ENCODE peak calls at places on chromosomes 6 and 20, in five cellular contexts. One of them, this sample, is unnamed. For H3K4me1, the result is how much of the 10 kb centered on the place peaks cover.

GRCh38 chr6:137233561-137234504 is 14.6 kb upstream of the IFNGR1 start:
- DNase-seq in IMR-90: peak
- DNase-seq in mesenchymal stem cell: peak
- DNase-seq in adrenal gland: no peak
- DNase-seq in prostate gland: peak
- DNase-seq in this sample: peak

GRCh38 chr6:48835421-48835958 is 627.6 kb downstream of the MMUT start:
- DNase-seq in mesenchymal stem cell: peak
- DNase-seq in adrenal gland: no peak
- DNase-seq in IMR-90: no peak
- DNase-seq in prostate gland: no peak
- DNase-seq in this sample: no peak

GRCh38 chr6:30358340-30358679 is 13.4 kb downstream of the RPP21 start:
- DNase-seq in prostate gland: no peak
- DNase-seq in adrenal gland: no peak
- DNase-seq in mesenchymal stem cell: no peak
- DNase-seq in IMR-90: peak
- DNase-seq in this sample: peak

GRCh38 chr6:153131037-153131981 is at the start of gene RGS17:
- DNase-seq in adrenal gland: peak
- DNase-seq in prostate gland: peak
- DNase-seq in mesenchymal stem cell: peak
- DNase-seq in IMR-90: peak
- DNase-seq in this sample: peak

GRCh38 chr6:140427842-140428241 is 1053.4 kb upstream of the CITED2 start:
- DNase-seq in prostate gland: no peak
- DNase-seq in IMR-90: no peak
- DNase-seq in adrenal gland: no peak
- DNase-seq in mesenchymal stem cell: no peak
- DNase-seq in this sample: no peak

GRCh38 chr6:80974579-80974978 is 777.9 kb downstream of the TENT5A start:
- DNase-seq in prostate gland: no peak
- DNase-seq in adrenal gland: no peak
- DNase-seq in mesenchymal stem cell: no peak
- DNase-seq in IMR-90: no peak
- DNase-seq in this sample: no peak

GRCh38 chr6:119541132-119541905 is 191.8 kb upstream of the MAN1A1 start:
- DNase-seq in IMR-90: peak
- DNase-seq in mesenchymal stem cell: peak
- DNase-seq in prostate gland: no peak
- DNase-seq in adrenal gland: no peak
- DNase-seq in this sample: peak

GRCh38 chr6:23456396-23456795 is 669.6 kb upstream of the NRSN1 start:
- DNase-seq in adrenal gland: no peak
- DNase-seq in prostate gland: no peak
- DNase-seq in mesenchymal stem cell: no peak
- DNase-seq in IMR-90: peak
- DNase-seq in this sample: no peak

GRCh38 chr20:51447097-51447764 is 95.3 kb downstream of the NFATC2 start:
- DNase-seq in prostate gland: peak
- DNase-seq in IMR-90: peak
- DNase-seq in mesenchymal stem cell: peak
- DNase-seq in adrenal gland: peak
- DNase-seq in this sample: peak
- H3K4me1 ChIP-seq in prostate gland: under half
- H3K4me1 ChIP-seq in IMR-90: under half
- H3K4me1 ChIP-seq in mesenchymal stem cell: under half
- H3K4me1 ChIP-seq in adrenal gland: under half
- H3K4me1 ChIP-seq in this sample: under half

GRCh38 chr6:91437295-91437694 is 850.4 kb upstream of the MAP3K7 start:
- DNase-seq in IMR-90: no peak
- DNase-seq in mesenchymal stem cell: no peak
- DNase-seq in adrenal gland: no peak
- DNase-seq in prostate gland: no peak
- DNase-seq in this sample: no peak

GRCh38 chr6:91442342-91442741 is 855.5 kb upstream of the MAP3K7 start:
- DNase-seq in adrenal gland: no peak
- DNase-seq in mesenchymal stem cell: no peak
- DNase-seq in IMR-90: no peak
- DNase-seq in prostate gland: no peak
- DNase-seq in this sample: no peak

GRCh38 chr6:91436448-91436847 is 849.6 kb upstream of the MAP3K7 start:
- DNase-seq in prostate gland: no peak
- DNase-seq in adrenal gland: no peak
- DNase-seq in mesenchymal stem cell: no peak
- DNase-seq in IMR-90: no peak
- DNase-seq in this sample: no peak

GRCh38 chr6:91435630-91436029 is 848.8 kb upstream of the MAP3K7 start:
- DNase-seq in adrenal gland: no peak
- DNase-seq in IMR-90: no peak
- DNase-seq in prostate gland: no peak
- DNase-seq in mesenchymal stem cell: no peak
- DNase-seq in this sample: no peak

DNA sequence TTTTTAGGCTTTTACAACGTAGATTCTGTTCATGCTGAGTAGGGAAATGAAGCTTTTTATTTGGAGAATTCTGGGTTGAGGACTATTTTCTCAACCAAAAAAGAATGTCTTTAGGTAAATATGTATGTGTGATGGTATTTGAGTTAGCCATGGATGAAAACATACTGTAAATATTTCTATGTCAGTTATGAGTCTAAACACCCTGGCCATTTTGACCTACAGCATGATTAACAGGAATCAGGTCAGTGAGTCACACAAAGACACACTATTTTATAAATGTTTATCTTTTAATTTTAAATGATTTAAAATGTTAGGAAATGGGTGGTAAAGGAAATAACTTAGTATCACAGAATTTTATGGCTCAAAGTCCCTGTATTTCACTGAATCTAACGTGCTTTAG is 851.7 kb upstream of the MAP3K7 start:
- DNase-seq in adrenal gland: no peak
- DNase-seq in mesenchymal stem cell: peak
- DNase-seq in IMR-90: peak
- DNase-seq in prostate gland: no peak
- DNase-seq in this sample: no peak
- H3K4me1 ChIP-seq in adrenal gland: under half
- H3K4me1 ChIP-seq in mesenchymal stem cell: under half
- H3K4me1 ChIP-seq in IMR-90: under half
- H3K4me1 ChIP-seq in prostate gland: under half
- H3K4me1 ChIP-seq in this sample: under half

GRCh38 chr20:33549229-33549628 is 59.3 kb downstream of the CBFA2T2 start:
- DNase-seq in prostate gland: no peak
- DNase-seq in mesenchymal stem cell: no peak
- DNase-seq in IMR-90: no peak
- DNase-seq in adrenal gland: no peak
- DNase-seq in this sample: no peak

GRCh38 chr20:33541797-33542196 is 51.9 kb downstream of the CBFA2T2 start:
- DNase-seq in adrenal gland: no peak
- DNase-seq in mesenchymal stem cell: no peak
- DNase-seq in IMR-90: no peak
- DNase-seq in prostate gland: no peak
- DNase-seq in this sample: no peak

GRCh38 chr20:33541074-33541473 is 51.2 kb downstream of the CBFA2T2 start:
- DNase-seq in prostate gland: no peak
- DNase-seq in mesenchymal stem cell: no peak
- DNase-seq in adrenal gland: no peak
- DNase-seq in IMR-90: no peak
- DNase-seq in this sample: no peak

GRCh38 chr20:33540427-33540826 is 50.5 kb downstream of the CBFA2T2 start:
- DNase-seq in adrenal gland: no peak
- DNase-seq in prostate gland: no peak
- DNase-seq in mesenchymal stem cell: no peak
- DNase-seq in IMR-90: no peak
- DNase-seq in this sample: no peak

GRCh38 chr20:33545763-33546162 is 55.9 kb downstream of the CBFA2T2 start:
- DNase-seq in mesenchymal stem cell: no peak
- DNase-seq in IMR-90: no peak
- DNase-seq in adrenal gland: no peak
- DNase-seq in prostate gland: no peak
- DNase-seq in this sample: no peak
- H3K4me1 ChIP-seq in mesenchymal stem cell: under half
- H3K4me1 ChIP-seq in IMR-90: under half
- H3K4me1 ChIP-seq in adrenal gland: under half
- H3K4me1 ChIP-seq in prostate gland: under half
- H3K4me1 ChIP-seq in this sample: under half

GRCh38 chr20:49585585-49586245 is 17.8 kb upstream of the PTGIS start:
- DNase-seq in IMR-90: no peak
- DNase-seq in prostate gland: no peak
- DNase-seq in mesenchymal stem cell: no peak
- DNase-seq in adrenal gland: no peak
- DNase-seq in this sample: peak
- H3K4me1 ChIP-seq in IMR-90: under half
- H3K4me1 ChIP-seq in prostate gland: under half
- H3K4me1 ChIP-seq in mesenchymal stem cell: under half
- H3K4me1 ChIP-seq in adrenal gland: under half
- H3K4me1 ChIP-seq in this sample: half or more

GRCh38 chr6:36027501-36028087 is at the start of gene MAPK14:
- DNase-seq in mesenchymal stem cell: peak
- DNase-seq in adrenal gland: peak
- DNase-seq in prostate gland: peak
- DNase-seq in IMR-90: peak
- DNase-seq in this sample: peak

GRCh38 chr6:36028887-36029324 is 1.3 kb downstream of the MAPK14 start:
- DNase-seq in prostate gland: peak
- DNase-seq in adrenal gland: peak
- DNase-seq in IMR-90: peak
- DNase-seq in mesenchymal stem cell: peak
- DNase-seq in this sample: peak

GRCh38 chr6:36032245-36032644 is 4.6 kb downstream of the MAPK14 start:
- DNase-seq in prostate gland: no peak
- DNase-seq in adrenal gland: no peak
- DNase-seq in mesenchymal stem cell: no peak
- DNase-seq in IMR-90: no peak
- DNase-seq in this sample: no peak

GRCh38 chr6:36028088-36028886 is 679 bp downstream of the MAPK14 start:
- DNase-seq in adrenal gland: peak
- DNase-seq in IMR-90: peak
- DNase-seq in prostate gland: peak
- DNase-seq in mesenchymal stem cell: peak
- DNase-seq in this sample: peak

DNA sequence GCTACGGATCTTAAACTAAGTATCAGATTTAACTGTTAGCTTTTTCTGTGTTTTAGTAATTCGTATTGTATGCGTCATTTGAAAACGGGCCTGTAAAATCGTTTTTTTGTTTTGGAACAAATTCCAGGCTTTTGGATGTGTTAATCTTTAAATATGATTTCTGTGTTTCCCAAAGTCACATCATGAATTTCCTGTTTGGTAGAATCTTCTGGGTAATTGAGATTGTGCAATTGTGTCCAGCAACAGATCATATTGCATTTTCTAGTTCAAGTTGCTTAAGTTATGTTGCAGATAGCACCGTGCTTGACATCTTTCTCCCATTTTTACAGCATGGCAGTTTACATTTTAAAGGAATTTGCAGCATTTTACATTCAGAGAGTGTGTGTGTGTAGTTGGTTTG is 1.9 kb downstream of the MAPK14 start:
- DNase-seq in mesenchymal stem cell: peak
- DNase-seq in prostate gland: peak
- DNase-seq in adrenal gland: no peak
- DNase-seq in IMR-90: peak
- DNase-seq in this sample: peak
- H3K4me1 ChIP-seq in mesenchymal stem cell: under half
- H3K4me1 ChIP-seq in prostate gland: under half
- H3K4me1 ChIP-seq in adrenal gland: half or more
- H3K4me1 ChIP-seq in IMR-90: under half
- H3K4me1 ChIP-seq in this sample: under half

GRCh38 chr6:13467216-13467600 is 20.2 kb downstream of the GFOD1 start:
- DNase-seq in IMR-90: no peak
- DNase-seq in adrenal gland: no peak
- DNase-seq in mesenchymal stem cell: no peak
- DNase-seq in prostate gland: no peak
- DNase-seq in this sample: no peak
- H3K4me1 ChIP-seq in IMR-90: under half
- H3K4me1 ChIP-seq in adrenal gland: under half
- H3K4me1 ChIP-seq in mesenchymal stem cell: under half
- H3K4me1 ChIP-seq in prostate gland: under half
- H3K4me1 ChIP-seq in this sample: under half

DNA sequence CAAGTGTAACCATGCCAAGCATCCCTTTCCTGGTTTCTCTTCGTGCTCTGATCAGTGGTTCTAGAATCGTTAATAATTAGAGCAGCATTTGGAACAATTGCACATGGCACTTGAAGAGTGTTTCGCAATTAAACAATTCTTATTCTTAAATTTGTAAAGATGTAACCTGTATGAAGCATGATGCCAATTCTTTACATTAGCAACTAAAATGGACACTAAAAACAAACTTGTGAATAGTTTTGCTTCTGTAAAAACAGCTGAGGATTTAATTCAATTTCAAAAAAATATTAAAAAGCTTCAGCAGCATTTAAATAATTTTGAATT is 121.4 kb downstream of the HIVEP2 start:
- DNase-seq in mesenchymal stem cell: no peak
- DNase-seq in IMR-90: no peak
- DNase-seq in adrenal gland: no peak
- DNase-seq in prostate gland: no peak
- DNase-seq in this sample: no peak
- H3K4me1 ChIP-seq in mesenchymal stem cell: under half
- H3K4me1 ChIP-seq in IMR-90: under half
- H3K4me1 ChIP-seq in adrenal gland: under half
- H3K4me1 ChIP-seq in prostate gland: under half
- H3K4me1 ChIP-seq in this sample: under half

GRCh38 chr6:45518321-45518720 is 140.6 kb upstream of the SUPT3H start:
- DNase-seq in IMR-90: no peak
- DNase-seq in prostate gland: no peak
- DNase-seq in adrenal gland: no peak
- DNase-seq in mesenchymal stem cell: no peak
- DNase-seq in this sample: no peak

GRCh38 chr6:45527210-45527609 is 149.5 kb upstream of the SUPT3H start:
- DNase-seq in mesenchymal stem cell: no peak
- DNase-seq in adrenal gland: no peak
- DNase-seq in prostate gland: no peak
- DNase-seq in IMR-90: no peak
- DNase-seq in this sample: no peak

DNA sequence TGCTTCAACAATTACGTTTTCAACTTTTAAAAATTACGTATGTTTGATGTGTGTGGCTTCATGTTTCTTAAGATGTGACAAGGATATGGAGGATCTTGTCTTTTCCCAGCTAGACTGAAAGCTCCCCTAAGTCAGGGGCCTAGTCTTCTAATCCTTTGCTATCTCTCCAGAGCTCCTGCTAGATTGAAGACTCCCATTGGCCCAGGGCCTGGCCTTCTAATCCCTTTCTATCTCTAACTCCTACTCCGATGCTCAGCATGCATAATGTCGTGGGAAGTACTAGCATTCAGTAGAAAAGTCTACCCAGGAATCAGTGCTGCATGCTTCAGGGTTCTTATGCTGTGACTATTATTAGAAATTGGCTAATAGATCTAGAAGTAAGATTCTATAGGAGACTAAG is 144.8 kb upstream of the SUPT3H start:
- DNase-seq in IMR-90: no peak
- DNase-seq in mesenchymal stem cell: no peak
- DNase-seq in adrenal gland: no peak
- DNase-seq in prostate gland: no peak
- DNase-seq in this sample: no peak
- H3K4me1 ChIP-seq in IMR-90: under half
- H3K4me1 ChIP-seq in mesenchymal stem cell: under half
- H3K4me1 ChIP-seq in adrenal gland: under half
- H3K4me1 ChIP-seq in prostate gland: under half
- H3K4me1 ChIP-seq in this sample: under half

GRCh38 chr20:63854069-63854765 is 7.1 kb upstream of the ABHD16B start:
- DNase-seq in prostate gland: no peak
- DNase-seq in IMR-90: no peak
- DNase-seq in mesenchymal stem cell: peak
- DNase-seq in adrenal gland: no peak
- DNase-seq in this sample: peak
- H3K4me1 ChIP-seq in prostate gland: under half
- H3K4me1 ChIP-seq in IMR-90: under half
- H3K4me1 ChIP-seq in mesenchymal stem cell: half or more
- H3K4me1 ChIP-seq in adrenal gland: under half
- H3K4me1 ChIP-seq in this sample: under half